ENCODE peak calls at places on chromosome 9, in nine cellular contexts. One of them, this sample, is unnamed.

GRCh38 chr9:13817754-13818278 is 496.1 kb downstream of the NFIB start:
- DNase-seq in suprapubic skin: no peak
- DNase-seq in tibial nerve: no peak
- DNase-seq in esophagus muscularis mucosa: no peak
- DNase-seq in ovary: no peak
- DNase-seq in A549: no peak
- DNase-seq in sigmoid colon: no peak
- DNase-seq in K562: no peak
- DNase-seq in transverse colon: no peak
- DNase-seq in this sample: no peak

GRCh38 chr9:2158111-2158610 is 143.0 kb downstream of the SMARCA2 start:
- DNase-seq in A549: peak
- DNase-seq in sigmoid colon: peak
- DNase-seq in K562: no peak
- DNase-seq in suprapubic skin: no peak
- DNase-seq in transverse colon: peak
- DNase-seq in tibial nerve: peak
- DNase-seq in esophagus muscularis mucosa: no peak
- DNase-seq in ovary: peak
- DNase-seq in this sample: peak

GRCh38 chr9:37271679-37272078 is 150.8 kb upstream of the GRHPR start:
- DNase-seq in esophagus muscularis mucosa: no peak
- DNase-seq in tibial nerve: no peak
- DNase-seq in sigmoid colon: no peak
- DNase-seq in suprapubic skin: no peak
- DNase-seq in A549: no peak
- DNase-seq in ovary: no peak
- DNase-seq in K562: no peak
- DNase-seq in transverse colon: no peak
- DNase-seq in this sample: no peak

GRCh38 chr9:4902135-4902475 is 83.0 kb upstream of the JAK2 start:
- DNase-seq in ovary: no peak
- DNase-seq in transverse colon: no peak
- DNase-seq in esophagus muscularis mucosa: no peak
- DNase-seq in suprapubic skin: no peak
- DNase-seq in sigmoid colon: no peak
- DNase-seq in tibial nerve: no peak
- DNase-seq in A549: no peak
- DNase-seq in K562: no peak
- DNase-seq in this sample: no peak

GRCh38 chr9:134339183-134339806 is 13.0 kb downstream of the RXRA start:
- DNase-seq in sigmoid colon: no peak
- DNase-seq in transverse colon: no peak
- DNase-seq in A549: no peak
- DNase-seq in suprapubic skin: no peak
- DNase-seq in K562: no peak
- DNase-seq in tibial nerve: no peak
- DNase-seq in ovary: peak
- DNase-seq in esophagus muscularis mucosa: no peak
- DNase-seq in this sample: peak

GRCh38 chr9:110601098-110601497 is 21.6 kb upstream of the SVEP1 start:
- DNase-seq in esophagus muscularis mucosa: no peak
- DNase-seq in tibial nerve: no peak
- DNase-seq in ovary: no peak
- DNase-seq in suprapubic skin: no peak
- DNase-seq in sigmoid colon: no peak
- DNase-seq in K562: no peak
- DNase-seq in transverse colon: no peak
- DNase-seq in A549: no peak
- DNase-seq in this sample: no peak

GRCh38 chr9:70421272-70422180 is 7.1 kb upstream of the KLF9 start:
- DNase-seq in ovary: peak
- DNase-seq in K562: peak
- DNase-seq in esophagus muscularis mucosa: no peak
- DNase-seq in transverse colon: no peak
- DNase-seq in suprapubic skin: no peak
- DNase-seq in tibial nerve: peak
- DNase-seq in sigmoid colon: peak
- DNase-seq in A549: no peak
- DNase-seq in this sample: no peak

GRCh38 chr9:87421734-87422133 is 75.9 kb upstream of the DAPK1 start:
- DNase-seq in esophagus muscularis mucosa: no peak
- DNase-seq in sigmoid colon: no peak
- DNase-seq in K562: no peak
- DNase-seq in tibial nerve: no peak
- DNase-seq in transverse colon: no peak
- DNase-seq in ovary: no peak
- DNase-seq in A549: no peak
- DNase-seq in suprapubic skin: no peak
- DNase-seq in this sample: no peak

GRCh38 chr9:84397151-84397728 is 56.7 kb upstream of the SLC28A3 start:
- DNase-seq in sigmoid colon: peak
- DNase-seq in transverse colon: peak
- DNase-seq in tibial nerve: peak
- DNase-seq in A549: peak
- DNase-seq in K562: peak
- DNase-seq in ovary: peak
- DNase-seq in suprapubic skin: no peak
- DNase-seq in esophagus muscularis mucosa: no peak
- DNase-seq in this sample: peak

GRCh38 chr9:19186240-19186639 is 44.3 kb upstream of the DENND4C start:
- DNase-seq in K562: no peak
- DNase-seq in esophagus muscularis mucosa: no peak
- DNase-seq in sigmoid colon: no peak
- DNase-seq in ovary: no peak
- DNase-seq in tibial nerve: no peak
- DNase-seq in A549: peak
- DNase-seq in transverse colon: no peak
- DNase-seq in suprapubic skin: no peak
- DNase-seq in this sample: no peak

GRCh38 chr9:105415344-105415980 is 32.4 kb upstream of the FSD1L start:
- DNase-seq in K562: peak
- DNase-seq in ovary: peak
- DNase-seq in A549: peak
- DNase-seq in esophagus muscularis mucosa: no peak
- DNase-seq in sigmoid colon: peak
- DNase-seq in tibial nerve: peak
- DNase-seq in suprapubic skin: no peak
- DNase-seq in transverse colon: peak
- DNase-seq in this sample: peak

GRCh38 chr9:107397076-107398049 is 92.2 kb downstream of the KLF4 start:
- DNase-seq in suprapubic skin: no peak
- DNase-seq in ovary: no peak
- DNase-seq in esophagus muscularis mucosa: no peak
- DNase-seq in K562: no peak
- DNase-seq in transverse colon: no peak
- DNase-seq in sigmoid colon: no peak
- DNase-seq in A549: no peak
- DNase-seq in tibial nerve: peak
- DNase-seq in this sample: peak

GRCh38 chr9:85508616-85509015 is 233.1 kb downstream of the AGTPBP1 start:
- DNase-seq in K562: peak
- DNase-seq in suprapubic skin: no peak
- DNase-seq in tibial nerve: no peak
- DNase-seq in esophagus muscularis mucosa: no peak
- DNase-seq in A549: peak
- DNase-seq in ovary: no peak
- DNase-seq in transverse colon: no peak
- DNase-seq in sigmoid colon: no peak
- DNase-seq in this sample: no peak

GRCh38 chr9:16727452-16728127 is 142.9 kb downstream of the BNC2 start:
- DNase-seq in transverse colon: no peak
- DNase-seq in suprapubic skin: no peak
- DNase-seq in esophagus muscularis mucosa: no peak
- DNase-seq in tibial nerve: no peak
- DNase-seq in K562: no peak
- DNase-seq in ovary: no peak
- DNase-seq in sigmoid colon: no peak
- DNase-seq in A549: no peak
- DNase-seq in this sample: no peak

GRCh38 chr9:16726718-16727451 is 143.6 kb downstream of the BNC2 start:
- DNase-seq in A549: peak
- DNase-seq in K562: no peak
- DNase-seq in suprapubic skin: peak
- DNase-seq in sigmoid colon: peak
- DNase-seq in esophagus muscularis mucosa: peak
- DNase-seq in transverse colon: peak
- DNase-seq in tibial nerve: peak
- DNase-seq in ovary: peak
- DNase-seq in this sample: peak

GRCh38 chr9:16730162-16730561 is 140.3 kb downstream of the BNC2 start:
- DNase-seq in ovary: no peak
- DNase-seq in suprapubic skin: no peak
- DNase-seq in sigmoid colon: no peak
- DNase-seq in esophagus muscularis mucosa: no peak
- DNase-seq in tibial nerve: no peak
- DNase-seq in A549: no peak
- DNase-seq in K562: no peak
- DNase-seq in transverse colon: no peak
- DNase-seq in this sample: no peak

GRCh38 chr9:16729656-16730055 is 140.8 kb downstream of the BNC2 start:
- DNase-seq in K562: no peak
- DNase-seq in suprapubic skin: no peak
- DNase-seq in sigmoid colon: no peak
- DNase-seq in transverse colon: no peak
- DNase-seq in A549: no peak
- DNase-seq in ovary: no peak
- DNase-seq in esophagus muscularis mucosa: no peak
- DNase-seq in tibial nerve: no peak
- DNase-seq in this sample: no peak

GRCh38 chr9:16728128-16728505 is 142.4 kb downstream of the BNC2 start:
- DNase-seq in esophagus muscularis mucosa: no peak
- DNase-seq in suprapubic skin: no peak
- DNase-seq in sigmoid colon: no peak
- DNase-seq in K562: no peak
- DNase-seq in tibial nerve: no peak
- DNase-seq in A549: no peak
- DNase-seq in ovary: no peak
- DNase-seq in transverse colon: no peak
- DNase-seq in this sample: no peak
- TF ChIP-seq POLR2A in esophagus muscularis mucosa: no peak
- TF ChIP-seq POLR2A in suprapubic skin: no peak
- TF ChIP-seq POLR2A in sigmoid colon: no peak
- TF ChIP-seq POLR2A in K562: no peak
- TF ChIP-seq POLR2A in tibial nerve: no peak
- TF ChIP-seq POLR2A in A549: no peak
- TF ChIP-seq POLR2A in ovary: no peak
- TF ChIP-seq POLR2A in transverse colon: no peak
- TF ChIP-seq POLR2A in this sample: no peak

DNA sequence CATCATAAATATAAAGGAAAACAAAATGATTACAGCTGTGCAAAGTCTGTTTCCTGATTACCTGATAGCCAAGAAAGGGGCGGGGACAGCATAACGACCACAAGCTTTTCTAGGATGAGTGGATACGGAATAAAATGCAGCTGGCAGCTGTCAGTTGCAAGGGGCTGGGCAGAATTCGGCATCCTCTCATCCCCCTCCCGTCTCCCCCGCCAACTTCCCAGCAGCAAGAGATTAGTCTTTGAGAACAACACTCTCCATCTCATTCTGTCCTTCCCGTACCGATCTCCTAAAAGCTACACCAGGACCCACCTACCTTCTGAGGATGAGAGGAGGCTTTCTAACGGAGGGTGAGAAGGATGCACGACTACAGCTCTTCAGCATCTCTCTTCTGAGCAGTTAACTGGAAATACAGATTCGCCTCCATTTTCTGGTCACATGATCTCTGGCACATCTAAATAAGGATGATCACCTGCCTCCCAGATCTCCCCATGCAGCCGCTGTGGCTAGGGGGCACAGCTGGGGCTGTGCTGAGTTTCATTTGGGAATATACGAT is 72.4 kb upstream of the PCA3 start:
- DNase-seq in ovary: no peak
- DNase-seq in A549: no peak
- DNase-seq in esophagus muscularis mucosa: no peak
- DNase-seq in tibial nerve: no peak
- DNase-seq in transverse colon: peak
- DNase-seq in K562: no peak
- DNase-seq in sigmoid colon: no peak
- DNase-seq in suprapubic skin: no peak
- DNase-seq in this sample: no peak
- TF ChIP-seq EP300 in ovary: no peak
- TF ChIP-seq EP300 in A549: no peak
- TF ChIP-seq EP300 in esophagus muscularis mucosa: no peak
- TF ChIP-seq EP300 in tibial nerve: no peak
- TF ChIP-seq EP300 in transverse colon: no peak
- TF ChIP-seq EP300 in K562: no peak
- TF ChIP-seq EP300 in sigmoid colon: no peak
- TF ChIP-seq EP300 in suprapubic skin: no peak
- TF ChIP-seq EP300 in this sample: no peak

DNA sequence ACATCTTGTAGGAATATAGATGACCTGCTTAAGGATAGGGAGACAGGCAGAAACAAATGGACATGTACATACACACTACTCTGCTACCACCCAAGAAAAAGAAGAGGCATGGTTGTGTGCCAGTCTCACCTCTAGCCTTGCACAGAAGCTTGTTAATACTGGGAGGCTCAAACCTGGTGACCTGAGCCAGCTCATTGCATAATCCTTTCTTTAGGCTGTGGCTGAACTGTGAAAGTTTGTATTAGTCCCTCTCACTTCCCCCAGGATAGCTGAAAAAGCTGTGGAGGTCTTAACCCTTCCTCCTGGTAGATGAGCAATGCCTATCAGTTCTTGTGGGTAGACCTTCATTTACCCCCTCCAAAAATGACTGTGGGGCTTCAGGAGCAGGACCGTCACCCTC is 28.7 kb downstream of the TPD52L3 start:
- DNase-seq in tibial nerve: no peak
- DNase-seq in transverse colon: no peak
- DNase-seq in esophagus muscularis mucosa: no peak
- DNase-seq in suprapubic skin: no peak
- DNase-seq in K562: no peak
- DNase-seq in sigmoid colon: no peak
- DNase-seq in A549: no peak
- DNase-seq in ovary: no peak
- DNase-seq in this sample: no peak
- TF ChIP-seq POLR2A in tibial nerve: no peak
- TF ChIP-seq POLR2A in transverse colon: no peak
- TF ChIP-seq POLR2A in esophagus muscularis mucosa: no peak
- TF ChIP-seq POLR2A in suprapubic skin: no peak
- TF ChIP-seq POLR2A in K562: no peak
- TF ChIP-seq POLR2A in sigmoid colon: no peak
- TF ChIP-seq POLR2A in A549: no peak
- TF ChIP-seq POLR2A in ovary: no peak
- TF ChIP-seq POLR2A in this sample: no peak

DNA sequence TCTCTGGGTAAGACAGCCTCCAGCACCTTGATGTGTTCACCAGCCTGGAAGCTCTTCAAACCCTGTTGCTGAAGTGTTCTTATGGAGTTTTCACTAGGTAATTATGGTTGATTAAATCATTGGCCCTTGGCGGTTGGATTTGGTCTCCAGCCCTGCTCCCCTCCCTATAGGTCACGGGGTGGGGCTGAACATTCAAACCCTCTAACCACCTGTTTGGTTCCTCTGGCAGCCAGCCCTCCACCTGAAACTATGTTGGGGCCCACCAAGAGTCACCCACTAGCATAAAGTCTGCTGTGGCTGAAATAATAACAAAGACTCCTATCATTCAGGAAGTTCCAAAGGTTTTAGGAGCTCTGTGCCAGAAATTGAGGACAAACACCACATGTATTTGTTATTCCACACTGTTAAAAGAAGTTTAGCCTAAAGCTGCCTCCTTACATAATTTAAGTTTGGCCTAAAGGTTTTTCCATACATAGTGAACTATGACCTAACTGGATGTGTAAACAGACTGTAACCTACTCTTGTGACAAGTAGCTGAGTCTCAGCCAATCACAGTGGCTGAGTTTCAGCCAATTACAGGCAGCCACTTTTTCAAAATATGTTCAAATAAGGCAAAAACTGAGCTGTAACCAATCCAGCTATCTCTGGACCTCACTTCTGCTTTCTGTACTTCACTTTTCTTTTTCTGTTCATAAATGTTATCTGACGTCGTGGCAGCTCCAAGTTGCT is 34.8 kb downstream of the TMEM252 start:
- DNase-seq in esophagus muscularis mucosa: no peak
- DNase-seq in sigmoid colon: no peak
- DNase-seq in transverse colon: no peak
- DNase-seq in suprapubic skin: no peak
- DNase-seq in K562: no peak
- DNase-seq in tibial nerve: no peak
- DNase-seq in ovary: no peak
- DNase-seq in A549: no peak
- DNase-seq in this sample: no peak
- TF ChIP-seq EP300 in esophagus muscularis mucosa: no peak
- TF ChIP-seq EP300 in sigmoid colon: no peak
- TF ChIP-seq EP300 in transverse colon: no peak
- TF ChIP-seq EP300 in suprapubic skin: no peak
- TF ChIP-seq EP300 in K562: no peak
- TF ChIP-seq EP300 in tibial nerve: no peak
- TF ChIP-seq EP300 in ovary: no peak
- TF ChIP-seq EP300 in A549: no peak
- TF ChIP-seq EP300 in this sample: no peak

This sample was measured in stomach.